ENCODE peak calls at places on chromosomes 2 and 18, in nine cellular contexts. One of them, this sample, is unnamed.

GRCh38 chr2:158130832-158131473 is 29.3 kb downstream of the UPP2 start:
- DNase-seq in tibial nerve: no peak
- DNase-seq in neural progenitor cell: no peak
- DNase-seq in A549: no peak
- DNase-seq in AG10803: no peak
- DNase-seq in cardiac fibroblast: no peak
- DNase-seq in heart left ventricle: no peak
- DNase-seq in breast epithelium: no peak
- DNase-seq in astrocyte: no peak
- DNase-seq in this sample: no peak

GRCh38 chr2:191262436-191262835 is 17.2 kb downstream of the MYO1B start:
- DNase-seq in tibial nerve: no peak
- DNase-seq in neural progenitor cell: no peak
- DNase-seq in A549: no peak
- DNase-seq in AG10803: no peak
- DNase-seq in cardiac fibroblast: peak
- DNase-seq in heart left ventricle: no peak
- DNase-seq in breast epithelium: no peak
- DNase-seq in astrocyte: no peak
- DNase-seq in this sample: no peak

GRCh38 chr2:44946681-44947360 is 5.3 kb downstream of the SIX3 start:
- DNase-seq in tibial nerve: no peak
- DNase-seq in neural progenitor cell: no peak
- DNase-seq in A549: no peak
- DNase-seq in AG10803: no peak
- DNase-seq in cardiac fibroblast: no peak
- DNase-seq in heart left ventricle: no peak
- DNase-seq in breast epithelium: no peak
- DNase-seq in astrocyte: no peak
- DNase-seq in this sample: no peak

GRCh38 chr2:11945139-11946126 is 199.0 kb downstream of the LPIN1 start:
- DNase-seq in tibial nerve: no peak
- DNase-seq in neural progenitor cell: no peak
- DNase-seq in A549: no peak
- DNase-seq in AG10803: no peak
- DNase-seq in cardiac fibroblast: no peak
- DNase-seq in heart left ventricle: no peak
- DNase-seq in breast epithelium: no peak
- DNase-seq in astrocyte: no peak
- DNase-seq in this sample: no peak

GRCh38 chr2:75133621-75134020 is 65.7 kb downstream of the TACR1 start:
- DNase-seq in tibial nerve: no peak
- DNase-seq in neural progenitor cell: no peak
- DNase-seq in A549: no peak
- DNase-seq in AG10803: no peak
- DNase-seq in cardiac fibroblast: no peak
- DNase-seq in heart left ventricle: no peak
- DNase-seq in breast epithelium: no peak
- DNase-seq in astrocyte: no peak
- DNase-seq in this sample: no peak

GRCh38 chr2:231294578-231295362 is 96.3 kb downstream of the ARMC9 start:
- DNase-seq in tibial nerve: no peak
- DNase-seq in neural progenitor cell: no peak
- DNase-seq in A549: no peak
- DNase-seq in AG10803: no peak
- DNase-seq in cardiac fibroblast: peak
- DNase-seq in heart left ventricle: no peak
- DNase-seq in breast epithelium: no peak
- DNase-seq in astrocyte: no peak
- DNase-seq in this sample: no peak

GRCh38 chr2:60641866-60642788 is 88.7 kb upstream of the BCL11A start:
- DNase-seq in tibial nerve: no peak
- DNase-seq in neural progenitor cell: peak
- DNase-seq in A549: peak
- DNase-seq in AG10803: peak
- DNase-seq in cardiac fibroblast: peak
- DNase-seq in heart left ventricle: no peak
- DNase-seq in breast epithelium: no peak
- DNase-seq in astrocyte: peak
- DNase-seq in this sample: peak

GRCh38 chr2:196970089-196970488 is 43.6 kb upstream of the PGAP1 start:
- DNase-seq in tibial nerve: no peak
- DNase-seq in neural progenitor cell: no peak
- DNase-seq in A549: no peak
- DNase-seq in AG10803: peak
- DNase-seq in cardiac fibroblast: no peak
- DNase-seq in heart left ventricle: no peak
- DNase-seq in breast epithelium: no peak
- DNase-seq in astrocyte: no peak
- DNase-seq in this sample: no peak

GRCh38 chr2:182103531-182103930 is 117.9 kb downstream of the PPP1R1C start:
- DNase-seq in tibial nerve: no peak
- DNase-seq in neural progenitor cell: peak
- DNase-seq in A549: no peak
- DNase-seq in AG10803: no peak
- DNase-seq in cardiac fibroblast: no peak
- DNase-seq in heart left ventricle: no peak
- DNase-seq in breast epithelium: no peak
- DNase-seq in astrocyte: no peak
- DNase-seq in this sample: no peak

GRCh38 chr18:48408111-48408726 is 964 bp downstream of the ZBTB7C start:
- DNase-seq in tibial nerve: peak
- DNase-seq in neural progenitor cell: peak
- DNase-seq in A549: no peak
- DNase-seq in AG10803: no peak
- DNase-seq in cardiac fibroblast: no peak
- DNase-seq in heart left ventricle: no peak
- DNase-seq in breast epithelium: no peak
- DNase-seq in astrocyte: no peak
- DNase-seq in this sample: peak

GRCh38 chr2:26654061-26654340 is 12.8 kb upstream of the CIB4 start:
- DNase-seq in tibial nerve: no peak
- DNase-seq in neural progenitor cell: no peak
- DNase-seq in A549: no peak
- DNase-seq in AG10803: no peak
- DNase-seq in cardiac fibroblast: no peak
- DNase-seq in heart left ventricle: no peak
- DNase-seq in breast epithelium: no peak
- DNase-seq in astrocyte: no peak
- DNase-seq in this sample: no peak

GRCh38 chr2:154452906-154453493 is 245.5 kb upstream of the KCNJ3 start:
- DNase-seq in tibial nerve: no peak
- DNase-seq in neural progenitor cell: no peak
- DNase-seq in A549: no peak
- DNase-seq in AG10803: peak
- DNase-seq in cardiac fibroblast: peak
- DNase-seq in heart left ventricle: no peak
- DNase-seq in breast epithelium: no peak
- DNase-seq in astrocyte: no peak
- DNase-seq in this sample: peak
- TF ChIP-seq CTCF in tibial nerve: no peak
- TF ChIP-seq CTCF in neural progenitor cell: peak
- TF ChIP-seq CTCF in A549: peak
- TF ChIP-seq CTCF in AG10803: peak
- TF ChIP-seq CTCF in cardiac fibroblast: peak
- TF ChIP-seq CTCF in heart left ventricle: peak
- TF ChIP-seq CTCF in breast epithelium: peak
- TF ChIP-seq CTCF in astrocyte: peak
- TF ChIP-seq CTCF in this sample: peak

DNA sequence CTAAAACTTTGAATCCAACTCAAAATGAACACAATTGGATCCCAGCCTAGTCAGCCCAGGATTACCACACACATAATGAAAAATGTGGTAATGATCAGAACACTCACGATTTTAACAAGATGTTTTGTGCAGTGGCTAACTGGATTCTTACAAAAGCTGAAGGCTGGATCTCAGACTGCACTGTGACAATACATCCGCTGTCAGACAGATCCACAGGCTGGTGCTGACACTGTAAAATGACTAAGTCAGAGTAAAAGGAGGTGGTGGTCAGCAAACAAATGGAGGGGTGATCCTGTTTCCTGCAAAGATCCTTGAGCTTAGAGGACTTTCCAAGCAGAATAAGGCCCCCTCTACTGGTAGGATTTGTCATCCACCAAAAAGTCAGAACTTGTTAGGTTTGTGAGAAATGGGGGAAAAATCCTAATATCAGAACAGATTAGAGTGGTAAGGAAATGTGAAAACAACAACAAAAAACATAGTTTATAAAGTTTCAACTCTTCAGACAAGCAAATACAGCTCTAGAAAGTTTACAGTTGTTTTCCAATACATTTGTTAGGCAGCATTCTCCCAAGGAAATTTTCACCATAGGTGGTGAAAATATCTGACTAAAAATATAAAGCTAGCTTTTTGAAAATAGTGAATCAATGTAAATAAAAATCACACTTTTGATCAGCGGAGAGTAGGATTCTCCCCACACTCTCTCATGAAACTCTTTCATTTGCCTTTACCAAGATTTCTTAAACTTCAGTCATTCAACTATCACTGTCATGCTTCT is 211.9 kb downstream of the AGPS start:
- DNase-seq in tibial nerve: no peak
- DNase-seq in neural progenitor cell: peak
- DNase-seq in A549: peak
- DNase-seq in AG10803: peak
- DNase-seq in cardiac fibroblast: peak
- DNase-seq in heart left ventricle: no peak
- DNase-seq in breast epithelium: no peak
- DNase-seq in astrocyte: peak
- DNase-seq in this sample: no peak
- H3K4me3 ChIP-seq in tibial nerve: no peak
- H3K4me3 ChIP-seq in neural progenitor cell: no peak
- H3K4me3 ChIP-seq in A549: no peak
- H3K4me3 ChIP-seq in AG10803: no peak
- H3K4me3 ChIP-seq in cardiac fibroblast: no peak
- H3K4me3 ChIP-seq in heart left ventricle: no peak
- H3K4me3 ChIP-seq in breast epithelium: no peak
- H3K4me3 ChIP-seq in astrocyte: no peak
- H3K4me3 ChIP-seq in this sample: no peak

DNA sequence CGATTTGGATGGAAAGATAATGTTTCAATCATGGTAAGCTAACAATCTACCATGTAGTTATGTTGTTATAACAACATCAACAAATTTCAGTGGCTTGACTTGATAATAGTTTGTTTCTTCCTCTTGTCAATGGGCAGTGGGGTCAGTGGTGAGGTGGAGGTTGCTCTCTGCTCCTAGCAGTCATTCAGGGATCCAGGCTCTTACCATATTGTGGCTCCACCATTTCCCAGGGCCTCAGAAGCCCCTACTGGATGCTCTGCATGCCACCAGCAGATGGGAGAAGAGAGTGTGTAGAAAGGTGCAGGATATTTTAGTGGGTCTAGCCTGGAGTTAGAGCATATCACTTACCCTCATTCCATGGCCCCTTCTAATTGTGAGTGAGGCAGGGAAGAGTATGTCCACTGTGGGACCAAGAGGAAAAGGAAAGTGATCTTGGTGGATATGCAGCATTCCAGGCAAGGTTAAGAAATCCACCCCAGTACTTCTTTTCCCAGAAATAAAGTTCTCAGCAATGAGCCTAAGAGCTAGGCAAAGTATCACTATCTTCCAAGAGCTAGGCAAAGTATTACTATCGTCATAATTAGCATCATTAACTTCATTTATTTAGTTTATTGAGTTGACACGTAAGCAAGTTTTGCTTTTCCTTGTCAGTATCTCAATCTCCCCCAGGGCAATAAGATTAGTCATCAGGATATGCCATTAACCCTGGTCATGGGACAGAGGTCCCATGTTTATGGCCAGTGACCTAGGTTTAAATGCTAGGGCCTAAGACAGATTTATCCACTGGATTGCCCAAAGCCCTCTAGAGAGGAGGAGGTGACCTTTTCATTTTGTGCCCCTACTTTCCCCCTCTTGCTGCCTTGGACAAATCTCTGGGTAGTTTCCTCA is 4.2 kb upstream of the IWS1 start:
- DNase-seq in tibial nerve: no peak
- DNase-seq in neural progenitor cell: no peak
- DNase-seq in A549: no peak
- DNase-seq in AG10803: no peak
- DNase-seq in cardiac fibroblast: no peak
- DNase-seq in heart left ventricle: no peak
- DNase-seq in breast epithelium: no peak
- DNase-seq in astrocyte: no peak
- DNase-seq in this sample: no peak
- TF ChIP-seq CTCF in tibial nerve: no peak
- TF ChIP-seq CTCF in neural progenitor cell: no peak
- TF ChIP-seq CTCF in A549: no peak
- TF ChIP-seq CTCF in AG10803: no peak
- TF ChIP-seq CTCF in cardiac fibroblast: no peak
- TF ChIP-seq CTCF in heart left ventricle: no peak
- TF ChIP-seq CTCF in breast epithelium: no peak
- TF ChIP-seq CTCF in astrocyte: no peak
- TF ChIP-seq CTCF in this sample: no peak

GRCh38 chr2:195606179-195606578 is 50.8 kb upstream of the SLC39A10 start:
- DNase-seq in tibial nerve: no peak
- DNase-seq in neural progenitor cell: no peak
- DNase-seq in A549: no peak
- DNase-seq in AG10803: no peak
- DNase-seq in cardiac fibroblast: no peak
- DNase-seq in heart left ventricle: no peak
- DNase-seq in breast epithelium: no peak
- DNase-seq in astrocyte: no peak
- DNase-seq in this sample: no peak

GRCh38 chr2:195603408-195603807 is 53.6 kb upstream of the SLC39A10 start:
- DNase-seq in tibial nerve: no peak
- DNase-seq in neural progenitor cell: no peak
- DNase-seq in A549: no peak
- DNase-seq in AG10803: no peak
- DNase-seq in cardiac fibroblast: no peak
- DNase-seq in heart left ventricle: no peak
- DNase-seq in breast epithelium: no peak
- DNase-seq in astrocyte: no peak
- DNase-seq in this sample: no peak

GRCh38 chr2:195601361-195601760 is 55.7 kb upstream of the SLC39A10 start:
- DNase-seq in tibial nerve: no peak
- DNase-seq in neural progenitor cell: no peak
- DNase-seq in A549: no peak
- DNase-seq in AG10803: peak
- DNase-seq in cardiac fibroblast: no peak
- DNase-seq in heart left ventricle: no peak
- DNase-seq in breast epithelium: no peak
- DNase-seq in astrocyte: peak
- DNase-seq in this sample: no peak

GRCh38 chr2:195602687-195603086 is 54.3 kb upstream of the SLC39A10 start:
- DNase-seq in tibial nerve: no peak
- DNase-seq in neural progenitor cell: no peak
- DNase-seq in A549: no peak
- DNase-seq in AG10803: no peak
- DNase-seq in cardiac fibroblast: no peak
- DNase-seq in heart left ventricle: no peak
- DNase-seq in breast epithelium: no peak
- DNase-seq in astrocyte: no peak
- DNase-seq in this sample: no peak

DNA sequence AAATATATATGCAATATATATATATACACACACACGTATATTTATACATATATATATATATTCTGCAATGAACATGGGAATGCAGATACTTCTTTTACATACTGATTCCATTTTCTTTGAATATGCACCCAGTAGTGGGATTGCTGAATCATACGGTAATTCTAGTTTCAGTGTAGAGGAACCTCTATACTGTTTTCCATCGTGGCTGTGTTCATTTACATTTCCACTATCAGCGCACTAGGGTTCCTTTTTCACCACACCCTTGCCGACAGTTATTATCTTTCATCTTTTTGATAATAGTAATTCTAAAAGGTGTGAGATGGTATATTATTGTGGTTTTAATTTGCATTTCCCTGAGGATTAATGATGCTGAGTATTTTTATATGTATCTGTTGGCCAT is 52.3 kb upstream of the SLC39A10 start:
- DNase-seq in tibial nerve: no peak
- DNase-seq in neural progenitor cell: no peak
- DNase-seq in A549: no peak
- DNase-seq in AG10803: no peak
- DNase-seq in cardiac fibroblast: no peak
- DNase-seq in heart left ventricle: no peak
- DNase-seq in breast epithelium: no peak
- DNase-seq in astrocyte: no peak
- DNase-seq in this sample: no peak
- H3K4me3 ChIP-seq in tibial nerve: no peak
- H3K4me3 ChIP-seq in neural progenitor cell: no peak
- H3K4me3 ChIP-seq in A549: no peak
- H3K4me3 ChIP-seq in AG10803: no peak
- H3K4me3 ChIP-seq in cardiac fibroblast: no peak
- H3K4me3 ChIP-seq in heart left ventricle: no peak
- H3K4me3 ChIP-seq in breast epithelium: no peak
- H3K4me3 ChIP-seq in astrocyte: no peak
- H3K4me3 ChIP-seq in this sample: no peak

This sample was measured in LNCaP clone FGC.